ENCODE peak calls at places on chromosomes 2 and 18, in eight cellular contexts. Q, U, F, A, B, G, D and R are unnamed samples.
A peak's percentile ranks its signal among the peaks of the same experiment; 100 is the strongest.

GRCh38 chr18:58103339-58103930 is 59.4 kb downstream of the NEDD4L start:
- DNase-seq in Q (no peak), U (no peak), F (no peak), A (no peak), B (no peak), G (peak; percentile 31), D (no peak), R (no peak)

GRCh38 chr2:148561389-148561788 is 83.2 kb upstream of the EPC2 start:
- DNase-seq in Q (no peak), U (no peak), F (no peak), A (no peak), B (no peak), G (no peak), D (no peak), R (no peak)

GRCh38 chr2:230203110-230203676 is 16.6 kb downstream of the SP110 start:
- DNase-seq in Q (no peak), U (no peak), F (peak; percentile 52), A (no peak), B (no peak), G (no peak), D (no peak), R (peak; percentile 32)

GRCh38 chr2:8923173-8923572 is 80.3 kb downstream of the MBOAT2 start:
- DNase-seq in Q (no peak), U (no peak), F (no peak), A (no peak), B (no peak), G (no peak), D (no peak), R (no peak)

GRCh38 chr18:36187138-36187825 is at the start of gene MOCOS:
- DNase-seq in Q (peak; percentile 79), U (no peak), F (peak; percentile 88), A (peak; percentile 84), B (peak; percentile 96), G (peak; percentile 42), D (no peak), R (peak; percentile 69)

GRCh38 chr18:76687271-76688006 is 134.9 kb upstream of the ZNF236 start:
- DNase-seq in Q (no peak), U (peak; percentile 50), F (no peak), A (no peak), B (no peak), G (peak; percentile 15), D (no peak), R (no peak)

GRCh38 chr2:99066075-99066557 is 75.4 kb upstream of the C2orf15 start:
- DNase-seq in Q (no peak), U (peak; percentile 74), F (no peak), A (no peak), B (peak; percentile 27), G (peak; percentile 38), D (peak; percentile 4), R (no peak)

GRCh38 chr2:234628953-234629352 is 132.1 kb upstream of the ARL4C start:
- DNase-seq in Q (no peak), U (no peak), F (no peak), A (no peak), B (no peak), G (peak; percentile 32), D (no peak), R (no peak)

GRCh38 chr18:7856733-7857132 is 289.6 kb downstream of the PTPRM start:
- DNase-seq in Q (no peak), U (no peak), F (no peak), A (no peak), B (no peak), G (peak; percentile 73), D (no peak), R (no peak)

GRCh38 chr2:56313541-56313940 is 129.8 kb downstream of the CCDC85A start:
- DNase-seq in Q (no peak), U (peak; percentile 23), F (no peak), A (peak; percentile 26), B (no peak), G (no peak), D (no peak), R (no peak)

GRCh38 chr2:218027426-218028188 is 24.8 kb upstream of the TNS1 start:
- DNase-seq in Q (peak; percentile 4), U (no peak), F (no peak), A (no peak), B (no peak), G (no peak), D (no peak), R (no peak)

GRCh38 chr18:35407871-35408481 is 30.8 kb upstream of the ZNF396 start:
- DNase-seq in Q (no peak), U (peak; percentile 68), F (no peak), A (peak; percentile 38), B (peak; percentile 82), G (peak; percentile 69), D (no peak), R (no peak)

GRCh38 chr18:394276-394996 is 106.1 kb downstream of the COLEC12 start:
- DNase-seq in Q (no peak), U (peak; percentile 67), F (no peak), A (no peak), B (no peak), G (no peak), D (no peak), R (no peak)

GRCh38 chr2:112541315-112542122 is 746 bp upstream of the POLR1B start:
- DNase-seq in Q (peak; percentile 48), U (peak; percentile 87), F (peak; percentile 71), A (peak; percentile 62), B (peak; percentile 75), G (peak; percentile 48), D (no peak), R (no peak)

GRCh38 chr2:198890490-198890889 is 567.2 kb downstream of the SATB2 start:
- DNase-seq in Q (no peak), U (no peak), F (no peak), A (no peak), B (no peak), G (no peak), D (no peak), R (no peak)

GRCh38 chr2:221822416-221822815 is 250.3 kb upstream of the EPHA4 start:
- DNase-seq in Q (no peak), U (no peak), F (no peak), A (no peak), B (no peak), G (no peak), D (peak; percentile 2), R (no peak)